ENCODE peak calls at places on chromosomes 13 and 19, in seven cellular contexts. I is ascending aorta, M is lower leg skin, U is RWPE1, G is MCF 10A, W is transverse colon, B is uterus. N is an unnamed sample.

GRCh38 chr13:44407891-44408290 is 34.3 kb downstream of the SERP2 start:
- DNase-seq in M (no peak), G (no peak), B (no peak), W (no peak), U (peak), I (no peak), N (no peak)

GRCh38 chr13:83377486-83377885 is 504.8 kb downstream of the SLITRK1 start:
- DNase-seq in W (no peak), M (no peak), B (no peak), G (no peak), I (no peak), U (no peak), N (no peak)

GRCh38 chr13:98112456-98112855 is 30.4 kb upstream of the FARP1 start:
- DNase-seq in G (no peak), I (no peak), M (no peak), U (no peak), B (no peak), W (no peak), N (no peak)

GRCh38 chr19:46791944-46792343 is 3.5 kb upstream of the SLC1A5 start:
- DNase-seq in I (no peak), U (no peak), W (no peak), G (no peak), M (no peak), B (no peak), N (no peak)

GRCh38 chr13:99264053-99264452 is 5.9 kb upstream of the GPR18 start:
- DNase-seq in I (no peak), B (no peak), W (no peak), G (no peak), U (no peak), M (no peak), N (no peak)

GRCh38 chr13:44667950-44668349 is 91.8 kb upstream of the TSC22D1 start:
- DNase-seq in W (no peak), M (no peak), U (no peak), B (no peak), G (no peak), I (no peak), N (no peak)

GRCh38 chr13:73984949-73985691 is 149.1 kb downstream of the KLF12 start:
- DNase-seq in W (no peak), G (no peak), U (no peak), M (no peak), I (no peak), B (no peak), N (no peak)

GRCh38 chr13:76917096-76917495 is 30.9 kb upstream of the KCTD12 start:
- DNase-seq in G (peak), I (no peak), W (no peak), U (no peak), B (no peak), M (no peak), N (no peak)

GRCh38 chr13:25678398-25678797 is 306.6 kb downstream of the ATP8A2 start:
- DNase-seq in W (peak), B (no peak), M (no peak), I (no peak), G (no peak), U (no peak), N (peak)

GRCh38 chr19:3694361-3695123 is 5.7 kb downstream of the PIP5K1C start:
- DNase-seq in I (no peak), U (no peak), B (no peak), G (no peak), W (no peak), M (no peak), N (no peak)

GRCh38 chr13:36297600-36298338 is at the start of gene CCDC169:
- DNase-seq in B (peak), I (no peak), U (peak), M (peak), G (peak), W (peak), N (no peak)

GRCh38 chr19:17475541-17476115 is 5.3 kb downstream of the SLC27A1 start:
- DNase-seq in G (no peak), M (no peak), U (no peak), I (no peak), B (no peak), W (peak), N (peak)

GRCh38 chr19:33514885-33515485 is 6.6 kb downstream of the PEPD start:
- DNase-seq in W (peak), I (no peak), B (no peak), M (peak), U (no peak), G (no peak), N (no peak)

GRCh38 chr13:92681239-92681638 is 545.4 kb upstream of the GPC6 start:
- DNase-seq in U (no peak), G (no peak), I (no peak), M (no peak), B (no peak), W (no peak), N (no peak)

DNA sequence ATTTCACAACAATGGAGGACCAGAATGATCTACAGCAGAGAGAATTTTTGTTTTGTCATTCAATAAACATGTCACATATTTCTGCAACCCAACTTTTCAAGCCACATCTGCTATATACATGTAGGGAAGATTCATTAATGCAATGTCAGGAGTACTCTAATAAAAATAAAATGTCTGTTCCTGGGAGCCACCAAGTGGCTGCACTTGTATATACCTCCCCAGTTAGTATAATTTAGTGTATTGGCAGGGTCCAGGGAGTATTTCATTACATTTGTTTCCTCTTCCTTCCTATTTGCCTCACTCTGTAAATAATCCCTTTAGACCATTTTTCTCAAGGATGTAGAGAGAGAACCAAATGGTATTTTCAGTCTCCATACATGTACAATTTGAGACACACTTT is 1169.0 kb downstream of the DIAPH3 start:
- DNase-seq in I (no peak), G (no peak), M (no peak), W (no peak), B (no peak), U (no peak), N (no peak)
- TF ChIP-seq CTCF in I (no peak), G (no peak), M (no peak), W (no peak), B (no peak), U (no peak), N (no peak)

GRCh38 chr19:14473073-14473790 is 1.9 kb downstream of the PTGER1 start:
- DNase-seq in W (no peak), U (no peak), B (no peak), G (no peak), M (no peak), I (no peak), N (no peak)
- TF ChIP-seq CTCF in W (no peak), U (no peak), B (no peak), G (no peak), M (no peak), I (no peak), N (no peak)

DNA sequence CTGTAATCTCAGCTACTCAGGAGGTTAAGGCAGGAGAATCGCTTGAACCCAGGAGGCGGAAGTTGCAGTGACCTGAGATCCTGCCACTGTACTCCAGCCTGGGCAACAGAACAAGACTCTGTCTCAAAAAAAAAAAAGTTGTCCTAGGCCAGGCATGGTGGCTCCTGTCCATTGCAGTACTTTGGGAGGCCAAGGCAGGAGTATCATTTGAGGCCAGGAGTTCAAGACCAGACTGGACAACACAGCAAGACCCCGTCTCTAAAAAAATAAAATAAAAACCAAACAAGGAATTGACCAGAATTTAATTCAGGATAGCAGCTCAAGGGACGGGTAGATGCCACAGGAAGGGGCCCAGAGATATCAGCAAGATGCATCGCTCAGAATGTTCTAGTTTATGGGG is 4.9 kb downstream of the SULT2B1 start:
- DNase-seq in M (no peak), I (no peak), B (no peak), G (no peak), U (no peak), W (no peak), N (no peak)
- TF ChIP-seq CTCF in M (no peak), I (no peak), B (no peak), G (no peak), U (no peak), W (no peak), N (no peak)

DNA sequence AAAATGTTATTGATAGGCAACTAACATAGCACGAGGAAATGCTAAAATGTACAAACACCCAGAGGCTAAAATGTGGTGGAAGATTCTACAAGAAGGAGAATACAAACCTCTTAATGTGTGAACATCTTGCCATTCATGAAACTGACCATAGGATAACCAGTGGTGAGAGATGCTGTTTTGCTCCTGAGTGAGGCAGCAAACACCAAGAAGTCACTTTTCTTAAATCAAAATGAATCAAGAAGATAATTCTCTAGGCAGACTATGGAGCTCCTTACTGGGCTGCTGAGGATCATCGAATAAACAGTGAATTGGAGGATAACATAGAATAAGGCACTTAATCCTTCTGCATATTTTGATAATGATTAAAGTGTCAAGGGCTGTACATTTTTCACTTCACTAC is 375.4 kb upstream of the SLITRK6 start:
- DNase-seq in W (no peak), U (no peak), G (no peak), B (no peak), I (no peak), M (no peak), N (no peak)
- TF ChIP-seq CTCF in W (no peak), U (no peak), G (no peak), B (no peak), I (no peak), M (no peak), N (no peak)

GRCh38 chr19:39524495-39524894 is 8.2 kb downstream of the EID2B start:
- DNase-seq in G (no peak), U (no peak), I (no peak), M (no peak), W (peak), B (no peak), N (no peak)
- TF ChIP-seq CTCF in G (no peak), U (no peak), I (no peak), M (no peak), W (no peak), B (no peak), N (no peak)

GRCh38 chr13:113151745-113152707 is 6.4 kb upstream of the PROZ start:
- DNase-seq in M (no peak), W (no peak), I (no peak), B (no peak), U (no peak), G (no peak), N (no peak)
- TF ChIP-seq CTCF in M (no peak), W (no peak), I (no peak), B (no peak), U (no peak), G (no peak), N (no peak)

GRCh38 chr19:45498411-45499195 is at the start of gene PPM1N:
- DNase-seq in G (no peak), U (no peak), I (no peak), B (no peak), M (no peak), W (no peak), N (peak)
- TF ChIP-seq CTCF in G (no peak), U (peak), I (no peak), B (no peak), M (no peak), W (no peak), N (no peak)

DNA sequence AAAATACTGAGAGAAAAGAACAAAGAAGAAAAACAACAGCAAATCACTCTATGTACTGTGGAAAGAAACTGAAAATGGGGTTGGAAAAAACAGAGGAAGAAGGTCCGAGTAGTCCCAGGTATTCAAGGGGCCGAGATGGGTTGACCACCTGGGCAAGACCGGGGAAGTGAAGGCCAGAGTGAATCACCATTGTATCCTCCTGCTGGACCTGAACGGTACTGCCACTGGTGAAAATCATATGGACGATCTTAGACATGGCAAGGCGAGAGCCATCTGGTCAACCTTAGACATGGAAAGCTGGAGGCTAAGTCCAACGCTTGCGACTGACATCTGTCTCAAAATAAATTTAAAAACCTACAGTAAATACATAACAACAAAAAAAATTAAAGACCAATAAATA is 44.4 kb upstream of the ZNF91 start:
- DNase-seq in G (no peak), I (no peak), W (no peak), M (no peak), U (no peak), B (no peak), N (no peak)
- TF ChIP-seq CTCF in G (peak), I (no peak), W (peak), M (no peak), U (no peak), B (no peak), N (no peak)

N was measured in Calu3.